ENCODE peak calls at places on chromosome 12, in nine cellular contexts. One of them, this sample, is unnamed. For H3K9me3, the result is how much of the 10 kb centered on the place peaks cover.

GRCh38 chr12:82698959-82699358 is 12.3 kb downstream of the TMTC2 start:
- DNase-seq in naive thymus-derived CD4-positive, alpha-beta T cell: no peak
- DNase-seq in tibial artery: no peak
- DNase-seq in pancreas: no peak
- DNase-seq in ovary: no peak
- DNase-seq in PC-9: no peak
- DNase-seq in cardiac muscle cell: no peak
- DNase-seq in thoracic aorta: no peak
- DNase-seq in body of pancreas: no peak
- DNase-seq in this sample: no peak

GRCh38 chr12:46386360-46386867 is 13.8 kb upstream of the SLC38A2 start:
- DNase-seq in cardiac muscle cell: peak
- DNase-seq in PC-9: peak
- DNase-seq in thoracic aorta: no peak
- DNase-seq in ovary: no peak
- DNase-seq in tibial artery: no peak
- DNase-seq in pancreas: no peak
- DNase-seq in body of pancreas: no peak
- DNase-seq in naive thymus-derived CD4-positive, alpha-beta T cell: no peak
- DNase-seq in this sample: no peak

GRCh38 chr12:132110677-132111076 is 33.4 kb downstream of the DDX51 start:
- DNase-seq in ovary: no peak
- DNase-seq in thoracic aorta: no peak
- DNase-seq in cardiac muscle cell: no peak
- DNase-seq in naive thymus-derived CD4-positive, alpha-beta T cell: no peak
- DNase-seq in tibial artery: no peak
- DNase-seq in pancreas: no peak
- DNase-seq in body of pancreas: no peak
- DNase-seq in PC-9: no peak
- DNase-seq in this sample: no peak

GRCh38 chr12:91272456-91273063 is 89.9 kb upstream of the DCN start:
- DNase-seq in tibial artery: peak
- DNase-seq in body of pancreas: peak
- DNase-seq in PC-9: no peak
- DNase-seq in thoracic aorta: no peak
- DNase-seq in naive thymus-derived CD4-positive, alpha-beta T cell: no peak
- DNase-seq in ovary: peak
- DNase-seq in cardiac muscle cell: peak
- DNase-seq in pancreas: peak
- DNase-seq in this sample: no peak

GRCh38 chr12:40375076-40375475 is 150.3 kb downstream of the LRRK2 start:
- DNase-seq in naive thymus-derived CD4-positive, alpha-beta T cell: no peak
- DNase-seq in cardiac muscle cell: peak
- DNase-seq in PC-9: no peak
- DNase-seq in ovary: no peak
- DNase-seq in body of pancreas: no peak
- DNase-seq in pancreas: no peak
- DNase-seq in thoracic aorta: no peak
- DNase-seq in tibial artery: no peak
- DNase-seq in this sample: no peak

GRCh38 chr12:6444031-6444430 is 724 bp upstream of the CD27 start:
- DNase-seq in PC-9: no peak
- DNase-seq in naive thymus-derived CD4-positive, alpha-beta T cell: no peak
- DNase-seq in thoracic aorta: no peak
- DNase-seq in ovary: no peak
- DNase-seq in body of pancreas: no peak
- DNase-seq in tibial artery: no peak
- DNase-seq in pancreas: no peak
- DNase-seq in cardiac muscle cell: no peak
- DNase-seq in this sample: no peak

GRCh38 chr12:91556909-91557308 is 374.3 kb upstream of the DCN start:
- DNase-seq in naive thymus-derived CD4-positive, alpha-beta T cell: no peak
- DNase-seq in thoracic aorta: no peak
- DNase-seq in cardiac muscle cell: no peak
- DNase-seq in pancreas: no peak
- DNase-seq in tibial artery: no peak
- DNase-seq in body of pancreas: no peak
- DNase-seq in PC-9: no peak
- DNase-seq in ovary: no peak
- DNase-seq in this sample: no peak

GRCh38 chr12:77133566-77133965 is 68.2 kb upstream of the E2F7 start:
- DNase-seq in thoracic aorta: no peak
- DNase-seq in body of pancreas: peak
- DNase-seq in ovary: peak
- DNase-seq in naive thymus-derived CD4-positive, alpha-beta T cell: no peak
- DNase-seq in tibial artery: no peak
- DNase-seq in PC-9: no peak
- DNase-seq in pancreas: no peak
- DNase-seq in cardiac muscle cell: peak
- DNase-seq in this sample: no peak

GRCh38 chr12:25130741-25131188 is 64.2 kb downstream of the DNAI7 start:
- DNase-seq in body of pancreas: no peak
- DNase-seq in thoracic aorta: no peak
- DNase-seq in naive thymus-derived CD4-positive, alpha-beta T cell: no peak
- DNase-seq in cardiac muscle cell: peak
- DNase-seq in PC-9: no peak
- DNase-seq in pancreas: no peak
- DNase-seq in ovary: no peak
- DNase-seq in tibial artery: no peak
- DNase-seq in this sample: peak

GRCh38 chr12:9363145-9363544 is 154.9 kb upstream of the PZP start:
- DNase-seq in PC-9: no peak
- DNase-seq in naive thymus-derived CD4-positive, alpha-beta T cell: no peak
- DNase-seq in ovary: no peak
- DNase-seq in thoracic aorta: no peak
- DNase-seq in body of pancreas: no peak
- DNase-seq in pancreas: no peak
- DNase-seq in tibial artery: no peak
- DNase-seq in cardiac muscle cell: no peak
- DNase-seq in this sample: no peak

GRCh38 chr12:15688202-15688736 is 100.9 kb downstream of the EPS8 start:
- DNase-seq in naive thymus-derived CD4-positive, alpha-beta T cell: no peak
- DNase-seq in body of pancreas: peak
- DNase-seq in tibial artery: peak
- DNase-seq in pancreas: peak
- DNase-seq in thoracic aorta: no peak
- DNase-seq in ovary: peak
- DNase-seq in cardiac muscle cell: peak
- DNase-seq in PC-9: no peak
- DNase-seq in this sample: no peak

GRCh38 chr12:89348894-89349669 is 3.2 kb downstream of the DUSP6 start:
- DNase-seq in pancreas: no peak
- DNase-seq in cardiac muscle cell: peak
- DNase-seq in PC-9: no peak
- DNase-seq in thoracic aorta: no peak
- DNase-seq in ovary: no peak
- DNase-seq in naive thymus-derived CD4-positive, alpha-beta T cell: no peak
- DNase-seq in body of pancreas: no peak
- DNase-seq in tibial artery: no peak
- DNase-seq in this sample: no peak
- H3K4me3 ChIP-seq in pancreas: peak
- H3K4me3 ChIP-seq in cardiac muscle cell: peak
- H3K4me3 ChIP-seq in PC-9: peak
- H3K4me3 ChIP-seq in thoracic aorta: peak
- H3K4me3 ChIP-seq in ovary: no peak
- H3K4me3 ChIP-seq in naive thymus-derived CD4-positive, alpha-beta T cell: no peak
- H3K4me3 ChIP-seq in body of pancreas: no peak
- H3K4me3 ChIP-seq in tibial artery: peak
- H3K4me3 ChIP-seq in this sample: no peak

DNA sequence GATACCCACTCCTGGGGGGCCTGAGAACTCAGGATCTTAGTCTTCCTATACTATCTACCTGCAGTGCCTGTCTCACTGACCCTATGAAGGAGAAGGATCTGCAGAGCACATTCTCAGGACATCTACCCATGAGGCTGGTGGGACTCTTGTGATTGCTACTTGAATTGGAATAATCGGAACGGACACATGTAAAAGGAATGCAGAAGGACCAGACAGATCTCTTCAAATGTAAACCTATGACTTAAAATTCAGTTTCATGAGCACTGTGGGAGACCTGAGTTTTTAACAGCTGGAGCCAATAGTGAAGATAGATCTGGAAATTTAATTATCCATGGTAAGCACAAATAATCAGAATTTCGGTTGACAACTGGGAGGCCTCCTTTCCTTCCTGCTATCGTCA is 35.2 kb upstream of the CPSF6 start:
- DNase-seq in PC-9: peak
- DNase-seq in naive thymus-derived CD4-positive, alpha-beta T cell: no peak
- DNase-seq in tibial artery: no peak
- DNase-seq in thoracic aorta: no peak
- DNase-seq in cardiac muscle cell: no peak
- DNase-seq in body of pancreas: no peak
- DNase-seq in pancreas: no peak
- DNase-seq in ovary: no peak
- DNase-seq in this sample: no peak
- H3K9me3 ChIP-seq in PC-9: under half
- H3K9me3 ChIP-seq in naive thymus-derived CD4-positive, alpha-beta T cell: under half
- H3K9me3 ChIP-seq in tibial artery: under half
- H3K9me3 ChIP-seq in thoracic aorta: under half
- H3K9me3 ChIP-seq in cardiac muscle cell: under half
- H3K9me3 ChIP-seq in body of pancreas: under half
- H3K9me3 ChIP-seq in pancreas: under half
- H3K9me3 ChIP-seq in ovary: under half
- H3K9me3 ChIP-seq in this sample: under half

GRCh38 chr12:104456950-104457745 is 400 bp downstream of the CHST11 start:
- DNase-seq in ovary: peak
- DNase-seq in cardiac muscle cell: peak
- DNase-seq in body of pancreas: peak
- DNase-seq in tibial artery: peak
- DNase-seq in naive thymus-derived CD4-positive, alpha-beta T cell: peak
- DNase-seq in thoracic aorta: peak
- DNase-seq in PC-9: peak
- DNase-seq in pancreas: peak
- DNase-seq in this sample: peak

GRCh38 chr12:104459556-104459909 is 2.8 kb downstream of the CHST11 start:
- DNase-seq in naive thymus-derived CD4-positive, alpha-beta T cell: no peak
- DNase-seq in thoracic aorta: no peak
- DNase-seq in body of pancreas: no peak
- DNase-seq in pancreas: no peak
- DNase-seq in ovary: no peak
- DNase-seq in cardiac muscle cell: no peak
- DNase-seq in PC-9: no peak
- DNase-seq in tibial artery: no peak
- DNase-seq in this sample: no peak

GRCh38 chr12:104457746-104458644 is 1.2 kb downstream of the CHST11 start:
- DNase-seq in naive thymus-derived CD4-positive, alpha-beta T cell: peak
- DNase-seq in body of pancreas: peak
- DNase-seq in thoracic aorta: no peak
- DNase-seq in ovary: peak
- DNase-seq in tibial artery: peak
- DNase-seq in cardiac muscle cell: no peak
- DNase-seq in PC-9: no peak
- DNase-seq in pancreas: peak
- DNase-seq in this sample: peak

GRCh38 chr12:104460041-104460757 is 3.5 kb downstream of the CHST11 start:
- DNase-seq in thoracic aorta: no peak
- DNase-seq in tibial artery: no peak
- DNase-seq in naive thymus-derived CD4-positive, alpha-beta T cell: no peak
- DNase-seq in cardiac muscle cell: no peak
- DNase-seq in pancreas: no peak
- DNase-seq in PC-9: no peak
- DNase-seq in body of pancreas: no peak
- DNase-seq in ovary: no peak
- DNase-seq in this sample: no peak

DNA sequence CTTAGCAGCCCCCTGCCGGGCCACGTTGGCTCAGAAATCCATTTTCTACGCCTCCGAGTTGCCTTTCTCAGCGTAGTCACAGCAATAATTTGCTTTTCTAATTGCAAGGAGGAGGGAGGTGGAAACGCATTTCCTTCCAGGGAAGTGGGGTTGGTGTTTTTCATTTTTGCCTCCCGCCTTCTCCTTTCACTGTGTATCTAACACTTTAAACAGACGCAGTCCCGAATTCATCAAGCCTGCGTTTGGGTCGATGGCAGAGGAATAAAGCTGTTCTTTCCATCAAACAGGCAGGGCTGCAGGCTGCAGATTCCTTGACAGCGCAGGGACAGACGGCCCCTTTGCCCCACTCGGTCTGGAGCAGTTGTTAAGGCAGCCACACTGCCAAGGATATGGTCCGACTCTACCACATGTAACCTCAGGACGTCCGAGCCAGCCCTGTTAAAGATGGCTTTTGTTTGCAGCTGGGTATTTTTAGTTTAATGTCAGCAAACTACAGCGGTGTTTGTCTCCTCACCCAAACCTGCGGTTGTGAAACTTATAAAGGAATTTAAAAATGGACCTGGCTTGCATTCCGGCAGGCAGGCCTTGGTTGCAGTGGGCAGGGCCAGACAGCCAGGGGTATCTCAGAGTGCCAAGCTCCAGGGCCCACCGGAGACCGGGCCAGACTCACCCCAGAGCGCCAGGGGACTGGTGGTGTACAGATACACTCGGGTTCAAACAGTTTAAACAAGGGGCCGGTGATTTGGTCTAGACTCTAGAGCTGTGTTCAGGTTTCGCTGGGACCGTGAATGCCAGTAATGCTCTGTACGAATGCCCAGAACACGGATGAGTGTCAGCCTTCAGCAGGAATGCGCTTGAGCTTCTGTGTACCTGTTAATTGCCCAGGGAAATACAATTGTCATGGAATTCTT is 2.2 kb downstream of the CHST11 start:
- DNase-seq in body of pancreas: no peak
- DNase-seq in tibial artery: peak
- DNase-seq in pancreas: no peak
- DNase-seq in thoracic aorta: peak
- DNase-seq in naive thymus-derived CD4-positive, alpha-beta T cell: no peak
- DNase-seq in ovary: no peak
- DNase-seq in cardiac muscle cell: peak
- DNase-seq in PC-9: peak
- DNase-seq in this sample: peak
- H3K4me3 ChIP-seq in body of pancreas: peak
- H3K4me3 ChIP-seq in tibial artery: peak
- H3K4me3 ChIP-seq in pancreas: peak
- H3K4me3 ChIP-seq in thoracic aorta: peak
- H3K4me3 ChIP-seq in naive thymus-derived CD4-positive, alpha-beta T cell: peak
- H3K4me3 ChIP-seq in ovary: peak
- H3K4me3 ChIP-seq in cardiac muscle cell: peak
- H3K4me3 ChIP-seq in PC-9: peak
- H3K4me3 ChIP-seq in this sample: peak

DNA sequence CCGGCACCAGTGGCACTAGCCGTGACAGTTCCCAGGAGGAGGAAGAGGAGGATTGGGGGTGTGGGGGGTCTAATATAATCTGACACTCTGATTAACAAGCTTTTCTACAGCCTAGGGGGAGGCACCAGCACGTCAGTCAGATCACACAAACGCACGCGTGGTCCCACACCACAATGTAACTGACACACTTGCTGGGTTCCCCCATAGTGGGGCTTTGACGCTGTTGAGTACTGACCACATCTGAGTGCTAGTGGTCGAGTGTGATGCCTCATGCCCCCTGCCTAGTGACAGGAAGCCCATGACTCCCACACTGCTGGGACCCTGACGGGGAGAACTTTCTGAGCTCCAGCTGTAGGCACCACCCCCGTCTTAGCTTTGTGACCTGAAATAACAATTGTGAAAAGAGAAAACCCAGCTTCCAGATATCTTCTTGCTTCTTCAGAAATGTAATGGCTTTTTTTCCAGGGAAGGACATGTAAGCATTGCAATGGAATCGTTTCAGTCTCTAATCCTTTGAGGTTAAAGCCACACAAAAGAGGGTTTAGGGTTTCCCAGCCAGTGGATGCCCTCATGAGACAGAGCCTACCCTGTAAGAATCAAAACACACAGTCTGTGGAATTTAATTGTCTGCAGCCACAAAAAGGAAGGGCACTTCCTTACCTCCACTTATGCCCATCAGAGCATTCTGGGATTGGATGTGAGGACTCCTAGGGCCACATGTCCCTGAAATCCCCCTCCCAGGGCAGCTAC is 183.9 kb downstream of the PIWIL1 start:
- DNase-seq in thoracic aorta: no peak
- DNase-seq in tibial artery: no peak
- DNase-seq in cardiac muscle cell: no peak
- DNase-seq in pancreas: no peak
- DNase-seq in PC-9: no peak
- DNase-seq in ovary: no peak
- DNase-seq in body of pancreas: no peak
- DNase-seq in naive thymus-derived CD4-positive, alpha-beta T cell: no peak
- DNase-seq in this sample: no peak
- H3K9me3 ChIP-seq in thoracic aorta: under half
- H3K9me3 ChIP-seq in tibial artery: under half
- H3K9me3 ChIP-seq in cardiac muscle cell: under half
- H3K9me3 ChIP-seq in pancreas: under half
- H3K9me3 ChIP-seq in PC-9: under half
- H3K9me3 ChIP-seq in ovary: under half
- H3K9me3 ChIP-seq in body of pancreas: under half
- H3K9me3 ChIP-seq in naive thymus-derived CD4-positive, alpha-beta T cell: under half
- H3K9me3 ChIP-seq in this sample: under half